ENCODE peak calls at places on chromosomes 3 and 15, in four cellular contexts. Y, C, R and N are unnamed samples.

GRCh38 chr3:65783117-65783516 is 255.6 kb downstream of the MAGI1 start:
- DNase-seq in Y (no peak), C (no peak), R (no peak), N (no peak)

GRCh38 chr3:87025636-87026035 is 34.7 kb upstream of the VGLL3 start:
- DNase-seq in C (no peak), R (no peak), Y (no peak), N (no peak)

GRCh38 chr3:138072816-138073215 is 42.6 kb downstream of the DZIP1L start:
- DNase-seq in C (no peak), R (no peak), Y (no peak), N (no peak)

GRCh38 chr3:101966202-101966722 is 116.9 kb downstream of the NFKBIZ start:
- DNase-seq in C (no peak), Y (no peak), R (no peak), N (no peak)

GRCh38 chr15:55742927-55743614 is at the start of gene PRTG:
- DNase-seq in C (peak; percentile 81), R (peak; percentile 92), Y (peak; percentile 73), N (no peak)

GRCh38 chr3:37130984-37131975 is 43.1 kb downstream of the LRRFIP2 start:
- DNase-seq in R (no peak), C (peak; percentile 88), Y (no peak), N (no peak)

GRCh38 chr3:134374791-134375541 is 719 bp upstream of the AMOTL2 start:
- DNase-seq in C (peak; percentile 62), Y (no peak), R (no peak), N (no peak)

GRCh38 chr3:188649521-188649920 is 495.6 kb downstream of the LPP start:
- DNase-seq in R (no peak), Y (no peak), C (no peak), N (no peak)

GRCh38 chr3:9316881-9317341 is 45.9 kb upstream of the THUMPD3 start:
- DNase-seq in Y (no peak), R (no peak), C (peak; percentile 81), N (no peak)

GRCh38 chr3:122572940-122573412 is 4.5 kb upstream of the PARP15 start:
- DNase-seq in R (no peak), C (peak; percentile 63), Y (no peak), N (peak; percentile 41)

GRCh38 chr15:60744826-60745225 is 265.9 kb upstream of the ICE2 start:
- DNase-seq in R (no peak), Y (no peak), C (no peak), N (no peak)

GRCh38 chr15:99010743-99011142 is 3.2 kb upstream of the PGPEP1L start:
- DNase-seq in Y (no peak), R (no peak), C (no peak), N (no peak)

GRCh38 chr15:99017322-99017701 is 9.7 kb upstream of the PGPEP1L start:
- DNase-seq in C (no peak), R (no peak), Y (no peak), N (no peak)

GRCh38 chr15:99016680-99017321 is 9.2 kb upstream of the PGPEP1L start:
- DNase-seq in R (peak; percentile 19), Y (no peak), C (no peak), N (no peak)

GRCh38 chr15:99015677-99016568 is 8.3 kb upstream of the PGPEP1L start:
- DNase-seq in R (peak; percentile 46), C (no peak), Y (no peak), N (no peak)

DNA sequence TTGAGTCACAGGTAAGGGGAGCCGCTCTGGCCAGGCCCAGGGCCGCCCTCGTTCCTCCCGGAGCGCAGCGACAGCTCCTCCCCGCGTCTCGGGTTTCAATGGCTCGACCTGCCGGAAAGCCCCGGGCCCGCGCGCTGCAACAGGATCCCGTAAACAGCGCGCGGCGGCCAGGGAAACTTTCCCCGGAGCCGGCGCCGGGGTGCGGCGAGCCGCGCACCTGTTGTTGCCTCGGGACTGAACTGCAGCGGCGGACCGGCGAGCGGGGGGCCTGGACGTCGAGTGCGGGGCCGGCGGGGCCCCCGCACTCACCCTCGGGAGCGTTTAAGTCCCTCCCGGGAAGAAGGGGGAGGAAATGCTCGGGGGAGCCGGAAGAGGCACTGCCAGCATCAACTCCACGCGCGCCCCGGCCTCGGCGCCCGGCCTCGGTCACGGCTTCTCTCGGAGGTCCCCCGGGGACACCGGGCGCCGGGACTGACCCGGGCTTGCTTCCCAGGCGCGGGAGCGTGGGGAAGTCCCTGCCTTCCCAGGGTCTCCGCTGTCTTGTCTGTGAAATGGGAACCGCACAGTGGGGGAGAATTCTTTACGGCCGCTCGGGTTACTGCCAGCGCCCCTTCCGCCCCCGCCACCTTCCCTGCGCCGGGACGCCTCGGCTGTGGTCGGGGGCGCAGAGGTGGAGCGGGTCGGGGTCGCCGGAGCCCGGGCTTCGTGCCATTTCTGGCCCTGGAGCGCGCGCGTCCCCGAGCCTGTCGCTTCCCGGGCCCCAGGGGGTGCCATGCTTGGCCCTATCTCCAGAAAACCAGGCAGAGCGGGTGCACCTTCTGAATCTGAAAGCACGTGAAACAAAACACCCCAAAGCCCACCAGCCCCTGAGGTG is 7.4 kb upstream of the PGPEP1L start:
- DNase-seq in Y (peak; percentile 79), C (peak; percentile 41), R (peak; percentile 86), N (peak; percentile 52)
- TF ChIP-seq CTCF in Y (no peak), C (no peak), R (no peak), N (no peak)

GRCh38 chr3:160566499-160566898 is 1.1 kb upstream of the KPNA4 start:
- DNase-seq in Y (no peak), C (no peak), R (no peak), N (no peak)

GRCh38 chr3:160562952-160563351 is 2.4 kb downstream of the KPNA4 start:
- DNase-seq in Y (no peak), C (no peak), R (no peak), N (no peak)

GRCh38 chr3:160564949-160565441 is 376 bp downstream of the KPNA4 start:
- DNase-seq in C (no peak), Y (no peak), R (peak; percentile 68), N (no peak)

GRCh38 chr3:160565442-160566403 is at the start of gene KPNA4:
- DNase-seq in C (peak; percentile 98), Y (peak; percentile 99), R (peak; percentile 96), N (peak; percentile 97)

DNA sequence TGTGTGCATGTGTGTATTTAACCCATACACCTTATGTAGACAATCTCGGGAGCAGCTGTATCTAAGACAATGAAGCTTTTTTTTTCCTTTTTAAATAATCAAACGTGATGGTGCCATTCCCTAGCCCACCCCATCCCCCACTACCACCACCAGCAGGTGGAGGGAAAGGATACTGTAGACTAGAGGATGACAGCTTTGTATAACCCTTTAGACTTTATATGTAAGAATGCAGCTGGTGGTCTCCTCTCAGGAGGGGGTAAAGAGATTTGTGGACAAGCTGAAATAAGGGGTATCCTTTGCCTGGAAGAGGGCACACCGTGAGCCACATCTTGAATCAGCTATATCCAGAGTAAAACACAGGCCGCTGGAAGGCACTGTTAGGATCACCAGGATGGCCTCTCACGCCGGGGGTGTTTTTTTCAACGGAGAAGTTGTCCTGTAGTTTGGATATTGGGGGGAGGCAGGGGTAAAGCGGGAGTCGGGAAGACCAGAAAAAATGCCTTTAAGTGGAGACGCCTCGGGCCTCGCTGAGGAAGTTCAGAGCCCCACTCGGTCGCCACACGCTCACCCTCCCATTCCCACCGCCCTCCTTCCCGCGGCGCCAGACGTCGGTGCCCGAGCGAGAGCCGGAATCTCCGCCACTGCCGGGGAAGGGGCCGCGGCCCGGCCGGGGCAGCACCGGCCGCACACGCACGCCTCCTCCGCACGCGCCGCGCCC is 1.0 kb downstream of the KPNA4 start:
- DNase-seq in C (peak; percentile 37), R (peak; percentile 17), Y (peak; percentile 64), N (no peak)
- TF ChIP-seq CTCF in C (no peak), R (no peak), Y (no peak), N (no peak)

DNA sequence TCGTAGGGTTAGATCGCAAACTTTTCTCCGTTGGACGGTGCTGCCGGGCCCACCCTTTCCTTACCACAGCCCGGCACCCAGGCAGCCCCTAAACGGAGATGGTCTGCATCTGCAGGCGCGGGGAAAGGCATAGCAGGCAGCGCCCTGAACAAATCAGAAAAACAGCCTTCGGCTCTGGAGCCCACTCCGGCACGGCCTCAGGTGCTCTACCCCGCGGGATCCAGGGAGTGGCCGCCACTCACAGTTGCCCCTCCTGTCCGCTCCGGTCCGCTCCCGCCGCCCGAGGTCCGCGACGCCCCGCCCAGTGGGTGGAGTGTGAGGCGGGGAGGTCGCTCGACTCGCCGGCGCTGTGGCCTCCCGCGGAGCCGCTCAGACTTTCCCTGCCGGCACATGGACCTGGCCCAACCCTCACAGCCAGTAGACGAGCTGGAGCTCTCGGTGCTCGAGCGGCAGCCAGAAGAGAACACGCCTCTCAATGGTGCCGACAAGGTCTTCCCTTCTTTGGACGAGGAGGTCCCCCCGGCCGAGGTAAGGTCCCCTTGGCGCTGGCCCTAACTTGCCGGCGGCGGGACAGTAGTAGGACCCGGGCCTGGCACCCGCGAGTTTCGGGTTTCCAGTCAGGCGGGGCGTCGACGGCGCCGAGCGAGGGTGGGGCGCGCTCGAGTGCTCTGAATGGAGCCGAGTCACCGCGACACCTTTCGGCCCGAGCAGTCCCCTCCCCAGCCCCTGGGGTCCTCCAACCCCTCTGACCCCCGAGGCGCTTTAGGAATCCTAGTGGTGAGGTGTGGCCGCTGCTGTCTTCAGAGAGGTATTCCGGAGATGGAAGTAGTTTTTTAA is at the start of gene C3orf52:
- DNase-seq in Y (peak; percentile 90), R (peak; percentile 92), C (peak; percentile 83), N (peak; percentile 52)
- TF ChIP-seq CTCF in Y (no peak), R (peak; percentile 15), C (no peak), N (no peak)

GRCh38 chr15:85005319-85005718 is 23.7 kb downstream of the PDE8A start:
- DNase-seq in Y (no peak), R (no peak), C (no peak), N (no peak)
- TF ChIP-seq CTCF in Y (no peak), R (no peak), C (peak; percentile 4), N (no peak)

GRCh38 chr15:68470049-68470738 is 38.2 kb upstream of the ITGA11 start:
- DNase-seq in R (no peak), C (no peak), Y (no peak), N (no peak)
- TF ChIP-seq CTCF in R (no peak), C (no peak), Y (no peak), N (no peak)